ENCODE peak calls at places on chromosomes 1 and 21, in five cellular contexts. J is thoracic aorta; K is CD4-positive, CD25-positive, alpha-beta regulatory T cell; R is DND-41; B is GM12865. C is an unnamed sample.
A peak's percentile ranks its signal among the peaks of the same experiment; 100 is the strongest.

GRCh38 chr1:109438798-109439297 is 12.6 kb upstream of the PSMA5 start:
- DNase-seq in J (no peak), K (no peak), R (no peak), B (peak; percentile 47), C (no peak)

GRCh38 chr1:186050360-186050759 is 316.2 kb downstream of the HMCN1 start:
- DNase-seq in B (no peak), K (no peak), R (no peak), J (no peak), C (no peak)

GRCh38 chr1:41349361-41350054 is 11.7 kb upstream of the FOXO6 start:
- DNase-seq in B (no peak), R (no peak), J (no peak), K (no peak), C (no peak)

GRCh38 chr1:92483442-92484170 is 3.1 kb downstream of the GFI1 start:
- DNase-seq in R (peak; percentile 91), K (peak; percentile 31), B (peak; percentile 62), J (no peak), C (peak; percentile 46)

GRCh38 chr1:243420968-243421675 is 165.3 kb downstream of the SDCCAG8 start:
- DNase-seq in R (peak; percentile 44), K (no peak), B (no peak), J (no peak), C (peak; percentile 28)

GRCh38 chr1:206062464-206062863 is 9.5 kb downstream of the RHEX start:
- DNase-seq in J (no peak), K (no peak), R (no peak), B (no peak), C (no peak)

GRCh38 chr1:212712451-212713303 is 13.0 kb upstream of the BATF3 start:
- DNase-seq in K (no peak), B (peak; percentile 21), J (no peak), R (no peak), C (peak; percentile 10)

GRCh38 chr1:27605796-27606707 is 2.1 kb upstream of the AHDC1 start:
- DNase-seq in K (peak; percentile 66), B (peak; percentile 76), R (peak; percentile 77), J (no peak), C (peak; percentile 70)

GRCh38 chr1:234926574-234927311 is 201.9 kb downstream of the TOMM20 start:
- DNase-seq in B (peak; percentile 92), J (no peak), K (peak; percentile 37), R (no peak), C (no peak)

GRCh38 chr1:20507248-20507563 is 745 bp downstream of the MUL1 start:
- DNase-seq in K (no peak), B (no peak), J (no peak), R (no peak), C (no peak)

GRCh38 chr21:34807146-34807880 is 138.5 kb downstream of the CLIC6 start:
- DNase-seq in K (no peak), R (no peak), J (peak; percentile 30), B (peak; percentile 65), C (no peak)

GRCh38 chr1:156936721-156937220 is 16.3 kb downstream of the LRRC71 start:
- DNase-seq in R (no peak), B (peak; percentile 32), K (no peak), J (no peak), C (no peak)

GRCh38 chr1:204828352-204828850 is 42.3 kb upstream of the NFASC start:
- DNase-seq in R (no peak), J (no peak), K (no peak), B (peak; percentile 27), C (no peak)
- H3K4me3 ChIP-seq in R (no peak overlapping the region), J (peak overlapping the region; percentile 62), K (no peak overlapping the region), B (no peak overlapping the region), C (no peak overlapping the region)

DNA sequence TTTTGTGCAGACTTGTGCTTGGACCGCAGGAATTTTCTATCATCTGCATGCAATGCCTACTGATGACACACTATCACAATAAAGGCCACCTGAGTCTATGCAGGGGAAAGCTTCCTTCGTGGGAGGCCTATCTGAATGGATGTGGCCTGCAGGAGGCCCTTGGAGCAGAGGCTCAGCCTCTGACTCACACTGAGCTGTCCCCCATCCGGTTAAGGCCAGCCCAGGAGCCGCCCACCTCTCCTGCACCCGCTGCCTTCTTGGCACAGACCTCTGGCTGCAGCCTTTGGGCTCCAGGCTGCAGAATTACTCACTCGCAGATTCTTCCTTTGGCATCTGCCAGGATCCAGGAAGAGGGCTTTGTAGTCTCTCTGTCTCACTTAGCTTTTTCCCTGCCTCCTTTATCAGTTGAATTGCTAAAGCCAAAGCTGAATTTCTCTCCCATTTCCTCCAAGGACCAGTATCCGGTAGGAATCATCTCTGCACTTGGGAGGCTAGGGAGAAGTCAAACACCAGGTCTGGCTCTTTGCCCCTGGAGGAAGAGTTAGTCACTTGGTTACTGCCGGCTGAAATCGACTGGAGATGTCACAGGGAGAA is 65.1 kb upstream of the JUN start:
- DNase-seq in B (no peak), K (no peak), R (no peak), J (peak; percentile 69), C (no peak)
- H3K4me3 ChIP-seq in B (no peak overlapping the region), K (no peak overlapping the region), R (no peak overlapping the region), J (no peak overlapping the region), C (no peak overlapping the region)

GRCh38 chr1:26119892-26120608 is 8.4 kb downstream of the PDIK1L start:
- DNase-seq in B (peak; percentile 34), R (no peak), K (no peak), J (no peak), C (no peak)
- H3K4me3 ChIP-seq in B (no peak overlapping the region), R (no peak overlapping the region), K (peak overlapping the region; percentile 33), J (no peak overlapping the region), C (no peak overlapping the region)

GRCh38 chr1:245512181-245512888 is 357.6 kb downstream of the KIF26B start:
- DNase-seq in J (no peak), R (no peak), K (no peak), B (no peak), C (no peak)

GRCh38 chr1:245516178-245516829 is 361.5 kb downstream of the KIF26B start:
- DNase-seq in K (no peak), R (no peak), J (no peak), B (no peak), C (peak; percentile 3)

GRCh38 chr1:245512980-245513578 is 358.3 kb downstream of the KIF26B start:
- DNase-seq in B (peak; percentile 41), J (no peak), K (no peak), R (no peak), C (no peak)
- H3K4me3 ChIP-seq in B (no peak overlapping the region), J (no peak overlapping the region), K (no peak overlapping the region), R (no peak overlapping the region), C (no peak overlapping the region)

GRCh38 chr1:14522331-14523241 is 75.9 kb upstream of the KAZN start:
- DNase-seq in K (no peak), J (no peak), R (no peak), B (peak; percentile 90), C (no peak)
- H3K4me3 ChIP-seq in K (no peak overlapping the region), J (no peak overlapping the region), R (no peak overlapping the region), B (no peak overlapping the region), C (no peak overlapping the region)

C was measured in Jurkat, Clone E6-1.